ENCODE peak calls at places on chromosomes 5 and 9, in five cellular contexts. One of them, this sample, is unnamed.

GRCh38 chr5:142433526-142434321 is 108.9 kb upstream of the SPRY4 start:
- DNase-seq in heart right ventricle: no peak
- DNase-seq in thyroid gland: no peak
- DNase-seq in PC-9: no peak
- DNase-seq in tibial artery: no peak
- DNase-seq in this sample: no peak

GRCh38 chr5:57394421-57395210 is 88.0 kb downstream of the ACTBL2 start:
- DNase-seq in tibial artery: no peak
- DNase-seq in PC-9: no peak
- DNase-seq in heart right ventricle: no peak
- DNase-seq in thyroid gland: no peak
- DNase-seq in this sample: no peak

GRCh38 chr5:33827885-33828284 is 63.9 kb downstream of the ADAMTS12 start:
- DNase-seq in tibial artery: no peak
- DNase-seq in PC-9: peak
- DNase-seq in heart right ventricle: no peak
- DNase-seq in thyroid gland: no peak
- DNase-seq in this sample: no peak

GRCh38 chr9:127346584-127346983 is 50.4 kb upstream of the SLC2A8 start:
- DNase-seq in PC-9: no peak
- DNase-seq in tibial artery: no peak
- DNase-seq in thyroid gland: no peak
- DNase-seq in heart right ventricle: no peak
- DNase-seq in this sample: no peak

GRCh38 chr5:78447775-78448424 is 87.5 kb downstream of the SCAMP1 start:
- DNase-seq in heart right ventricle: no peak
- DNase-seq in PC-9: no peak
- DNase-seq in thyroid gland: no peak
- DNase-seq in tibial artery: no peak
- DNase-seq in this sample: no peak

GRCh38 chr9:3760031-3760430 is 234.2 kb upstream of the RFX3 start:
- DNase-seq in tibial artery: no peak
- DNase-seq in heart right ventricle: no peak
- DNase-seq in PC-9: no peak
- DNase-seq in thyroid gland: peak
- DNase-seq in this sample: no peak

GRCh38 chr9:120571443-120572257 is 8.3 kb downstream of the CDK5RAP2 start:
- DNase-seq in tibial artery: peak
- DNase-seq in thyroid gland: no peak
- DNase-seq in PC-9: no peak
- DNase-seq in heart right ventricle: peak
- DNase-seq in this sample: peak

GRCh38 chr9:1676771-1677170 is 338.4 kb upstream of the SMARCA2 start:
- DNase-seq in PC-9: no peak
- DNase-seq in heart right ventricle: no peak
- DNase-seq in tibial artery: no peak
- DNase-seq in thyroid gland: no peak
- DNase-seq in this sample: no peak

GRCh38 chr9:80382523-80382922 is 810.8 kb downstream of the TLE4 start:
- DNase-seq in PC-9: no peak
- DNase-seq in tibial artery: no peak
- DNase-seq in heart right ventricle: no peak
- DNase-seq in thyroid gland: no peak
- DNase-seq in this sample: no peak

GRCh38 chr5:15645376-15645775 is 145.4 kb downstream of the FBXL7 start:
- DNase-seq in tibial artery: no peak
- DNase-seq in heart right ventricle: no peak
- DNase-seq in thyroid gland: no peak
- DNase-seq in PC-9: no peak
- DNase-seq in this sample: no peak

GRCh38 chr5:38642194-38642987 is 85.9 kb upstream of the LIFR start:
- DNase-seq in tibial artery: no peak
- DNase-seq in PC-9: no peak
- DNase-seq in heart right ventricle: no peak
- DNase-seq in thyroid gland: peak
- DNase-seq in this sample: no peak

GRCh38 chr5:95238560-95239325 is 46.2 kb downstream of the MCTP1 start:
- DNase-seq in tibial artery: no peak
- DNase-seq in heart right ventricle: no peak
- DNase-seq in thyroid gland: no peak
- DNase-seq in PC-9: no peak
- DNase-seq in this sample: no peak

GRCh38 chr5:45639038-45639437 is 57.1 kb downstream of the HCN1 start:
- DNase-seq in tibial artery: no peak
- DNase-seq in heart right ventricle: no peak
- DNase-seq in thyroid gland: no peak
- DNase-seq in PC-9: no peak
- DNase-seq in this sample: no peak

GRCh38 chr9:70060883-70061507 is 17.3 kb downstream of the MAMDC2 start:
- DNase-seq in PC-9: no peak
- DNase-seq in tibial artery: no peak
- DNase-seq in heart right ventricle: no peak
- DNase-seq in thyroid gland: no peak
- DNase-seq in this sample: no peak

GRCh38 chr9:27341545-27342294 is 44.8 kb upstream of the EQTN start:
- DNase-seq in tibial artery: no peak
- DNase-seq in PC-9: no peak
- DNase-seq in thyroid gland: no peak
- DNase-seq in heart right ventricle: no peak
- DNase-seq in this sample: no peak

GRCh38 chr9:21552244-21552825 is 70.2 kb upstream of the IFNE start:
- DNase-seq in PC-9: no peak
- DNase-seq in tibial artery: no peak
- DNase-seq in thyroid gland: no peak
- DNase-seq in heart right ventricle: no peak
- DNase-seq in this sample: no peak

GRCh38 chr9:76198336-76198735 is 195.9 kb downstream of the RFK start:
- DNase-seq in tibial artery: no peak
- DNase-seq in heart right ventricle: no peak
- DNase-seq in thyroid gland: no peak
- DNase-seq in PC-9: no peak
- DNase-seq in this sample: no peak

GRCh38 chr9:12702160-12702758 is 9.1 kb downstream of the TYRP1 start:
- DNase-seq in thyroid gland: peak
- DNase-seq in heart right ventricle: peak
- DNase-seq in tibial artery: no peak
- DNase-seq in PC-9: peak
- DNase-seq in this sample: peak

GRCh38 chr5:67170783-67171182 is 25.8 kb downstream of the CD180 start:
- DNase-seq in thyroid gland: no peak
- DNase-seq in tibial artery: no peak
- DNase-seq in heart right ventricle: no peak
- DNase-seq in PC-9: no peak
- DNase-seq in this sample: no peak

GRCh38 chr5:102511666-102512065 is 12.9 kb upstream of the SLCO6A1 start:
- DNase-seq in heart right ventricle: no peak
- DNase-seq in PC-9: no peak
- DNase-seq in tibial artery: no peak
- DNase-seq in thyroid gland: peak
- DNase-seq in this sample: peak

GRCh38 chr5:34598177-34598794 is 57.8 kb upstream of the RAI14 start:
- DNase-seq in thyroid gland: no peak
- DNase-seq in tibial artery: no peak
- DNase-seq in heart right ventricle: no peak
- DNase-seq in PC-9: peak
- DNase-seq in this sample: no peak

GRCh38 chr9:130182090-130182909 is 10.1 kb downstream of the NCS1 start:
- DNase-seq in thyroid gland: no peak
- DNase-seq in tibial artery: no peak
- DNase-seq in heart right ventricle: no peak
- DNase-seq in PC-9: no peak
- DNase-seq in this sample: no peak

GRCh38 chr9:126057461-126057860 is 269.2 kb upstream of the MVB12B start:
- DNase-seq in heart right ventricle: no peak
- DNase-seq in tibial artery: no peak
- DNase-seq in PC-9: no peak
- DNase-seq in thyroid gland: no peak
- DNase-seq in this sample: no peak

GRCh38 chr9:77679088-77679487 is 31.0 kb upstream of the GNA14 start:
- DNase-seq in PC-9: no peak
- DNase-seq in tibial artery: no peak
- DNase-seq in thyroid gland: no peak
- DNase-seq in heart right ventricle: no peak
- DNase-seq in this sample: no peak

GRCh38 chr5:72951850-72952468 is 3.9 kb upstream of the FCHO2 start:
- DNase-seq in PC-9: peak
- DNase-seq in tibial artery: no peak
- DNase-seq in heart right ventricle: no peak
- DNase-seq in thyroid gland: peak
- DNase-seq in this sample: no peak

GRCh38 chr5:173306695-173307094 is 21.5 kb downstream of the STC2 start:
- DNase-seq in thyroid gland: no peak
- DNase-seq in tibial artery: no peak
- DNase-seq in PC-9: peak
- DNase-seq in heart right ventricle: no peak
- DNase-seq in this sample: no peak

GRCh38 chr9:35490910-35491465 is 1.1 kb downstream of the RUSC2 start:
- DNase-seq in tibial artery: no peak
- DNase-seq in heart right ventricle: no peak
- DNase-seq in thyroid gland: no peak
- DNase-seq in PC-9: no peak
- DNase-seq in this sample: no peak

GRCh38 chr5:32916648-32917047 is 205.5 kb downstream of the NPR3 start:
- DNase-seq in thyroid gland: peak
- DNase-seq in tibial artery: peak
- DNase-seq in PC-9: no peak
- DNase-seq in heart right ventricle: no peak
- DNase-seq in this sample: no peak

GRCh38 chr9:29659014-29659413 is 2085.7 kb upstream of the C9orf72 start:
- DNase-seq in heart right ventricle: no peak
- DNase-seq in tibial artery: no peak
- DNase-seq in thyroid gland: no peak
- DNase-seq in PC-9: no peak
- DNase-seq in this sample: no peak

GRCh38 chr9:109775516-109775915 is 4.5 kb upstream of the PALM2AKAP2 start:
- DNase-seq in tibial artery: no peak
- DNase-seq in PC-9: no peak
- DNase-seq in thyroid gland: no peak
- DNase-seq in heart right ventricle: no peak
- DNase-seq in this sample: no peak

GRCh38 chr5:73376618-73377170 is 71.9 kb downstream of the FOXD1 start:
- DNase-seq in tibial artery: no peak
- DNase-seq in PC-9: peak
- DNase-seq in heart right ventricle: no peak
- DNase-seq in thyroid gland: no peak
- DNase-seq in this sample: no peak

GRCh38 chr5:98414938-98415337 is 358.5 kb upstream of the RGMB start:
- DNase-seq in heart right ventricle: no peak
- DNase-seq in PC-9: peak
- DNase-seq in tibial artery: no peak
- DNase-seq in thyroid gland: no peak
- DNase-seq in this sample: no peak

GRCh38 chr5:134004626-134005414 is at the start of gene VDAC1:
- DNase-seq in tibial artery: peak
- DNase-seq in thyroid gland: peak
- DNase-seq in heart right ventricle: peak
- DNase-seq in PC-9: peak
- DNase-seq in this sample: peak

GRCh38 chr5:14930486-14930885 is 58.9 kb upstream of the ANKH start:
- DNase-seq in heart right ventricle: no peak
- DNase-seq in tibial artery: no peak
- DNase-seq in thyroid gland: no peak
- DNase-seq in PC-9: no peak
- DNase-seq in this sample: no peak

GRCh38 chr9:124453586-124454191 is 3.4 kb downstream of the ADGRD2 start:
- DNase-seq in tibial artery: peak
- DNase-seq in PC-9: no peak
- DNase-seq in thyroid gland: no peak
- DNase-seq in heart right ventricle: no peak
- DNase-seq in this sample: no peak
- H3K4me3 ChIP-seq in tibial artery: no peak
- H3K4me3 ChIP-seq in PC-9: no peak
- H3K4me3 ChIP-seq in thyroid gland: no peak
- H3K4me3 ChIP-seq in heart right ventricle: no peak
- H3K4me3 ChIP-seq in this sample: no peak

DNA sequence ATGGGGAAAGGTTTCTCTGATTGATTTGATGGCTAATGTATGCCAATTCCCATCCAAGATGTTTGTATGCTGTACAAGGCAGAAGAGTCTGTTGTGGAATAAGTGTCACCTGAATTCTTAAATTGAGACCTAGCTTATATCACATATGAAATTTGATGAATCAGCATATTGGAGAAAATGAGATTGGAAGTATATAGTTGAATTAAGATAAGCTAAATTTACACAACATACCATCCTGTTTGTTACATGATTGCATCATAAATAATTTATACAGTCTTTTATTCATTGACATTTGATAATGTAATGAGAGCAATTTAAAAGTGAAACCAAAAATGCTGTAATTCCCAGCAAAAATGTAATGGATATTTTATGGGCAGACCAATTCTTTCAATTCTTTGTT is 1.1 kb downstream of the CWC27 start:
- DNase-seq in thyroid gland: no peak
- DNase-seq in heart right ventricle: no peak
- DNase-seq in PC-9: no peak
- DNase-seq in tibial artery: no peak
- DNase-seq in this sample: no peak
- H3K4me3 ChIP-seq in thyroid gland: no peak
- H3K4me3 ChIP-seq in heart right ventricle: peak
- H3K4me3 ChIP-seq in PC-9: peak
- H3K4me3 ChIP-seq in tibial artery: peak
- H3K4me3 ChIP-seq in this sample: peak

GRCh38 chr5:150789431-150789830 is 10.9 kb downstream of the SMIM3 start:
- DNase-seq in tibial artery: no peak
- DNase-seq in PC-9: no peak
- DNase-seq in thyroid gland: no peak
- DNase-seq in heart right ventricle: no peak
- DNase-seq in this sample: no peak
- H3K4me3 ChIP-seq in tibial artery: no peak
- H3K4me3 ChIP-seq in PC-9: no peak
- H3K4me3 ChIP-seq in thyroid gland: no peak
- H3K4me3 ChIP-seq in heart right ventricle: no peak
- H3K4me3 ChIP-seq in this sample: no peak

GRCh38 chr5:1503301-1504243 is 20.2 kb downstream of the LPCAT1 start:
- DNase-seq in tibial artery: peak
- DNase-seq in PC-9: no peak
- DNase-seq in thyroid gland: no peak
- DNase-seq in heart right ventricle: peak
- DNase-seq in this sample: no peak

GRCh38 chr5:1505506-1506241 is 18.1 kb downstream of the LPCAT1 start:
- DNase-seq in heart right ventricle: no peak
- DNase-seq in tibial artery: no peak
- DNase-seq in thyroid gland: no peak
- DNase-seq in PC-9: no peak
- DNase-seq in this sample: no peak

GRCh38 chr5:1506242-1507015 is 17.3 kb downstream of the LPCAT1 start:
- DNase-seq in thyroid gland: no peak
- DNase-seq in tibial artery: no peak
- DNase-seq in PC-9: no peak
- DNase-seq in heart right ventricle: peak
- DNase-seq in this sample: peak

GRCh38 chr5:1504244-1504595 is 19.5 kb downstream of the LPCAT1 start:
- DNase-seq in tibial artery: no peak
- DNase-seq in PC-9: no peak
- DNase-seq in heart right ventricle: no peak
- DNase-seq in thyroid gland: no peak
- DNase-seq in this sample: no peak

GRCh38 chr5:1504617-1505016 is 19.1 kb downstream of the LPCAT1 start:
- DNase-seq in heart right ventricle: no peak
- DNase-seq in tibial artery: no peak
- DNase-seq in PC-9: no peak
- DNase-seq in thyroid gland: no peak
- DNase-seq in this sample: no peak
- H3K4me3 ChIP-seq in heart right ventricle: no peak
- H3K4me3 ChIP-seq in tibial artery: no peak
- H3K4me3 ChIP-seq in PC-9: no peak
- H3K4me3 ChIP-seq in thyroid gland: no peak
- H3K4me3 ChIP-seq in this sample: no peak

This sample was measured in dorsolateral prefrontal cortex.